ENCODE peak calls at places on chromosomes 16 and 17, in nine cellular contexts. One of them, this sample, is unnamed.

GRCh38 chr16:50296807-50297206 is 30.5 kb downstream of the ADCY7 start:
- DNase-seq in heart left ventricle: peak; percentile 17
- DNase-seq in HepG2: no peak
- DNase-seq in effector memory CD4-positive, alpha-beta T cell: no peak
- DNase-seq in GM23248: no peak
- DNase-seq in lung: no peak
- DNase-seq in osteoblast: peak; percentile 55
- DNase-seq in vagina: no peak
- DNase-seq in CD8-positive, alpha-beta memory T cell: no peak
- DNase-seq in this sample: no peak

GRCh38 chr17:9935408-9935807 is 30.3 kb upstream of the RCVRN start:
- DNase-seq in heart left ventricle: no peak
- DNase-seq in HepG2: no peak
- DNase-seq in effector memory CD4-positive, alpha-beta T cell: no peak
- DNase-seq in GM23248: peak; percentile 45
- DNase-seq in lung: no peak
- DNase-seq in osteoblast: peak; percentile 6
- DNase-seq in vagina: no peak
- DNase-seq in CD8-positive, alpha-beta memory T cell: no peak
- DNase-seq in this sample: no peak

GRCh38 chr16:22321340-22322001 is 24.3 kb downstream of the POLR3E start:
- DNase-seq in heart left ventricle: peak; percentile 68
- DNase-seq in HepG2: peak; percentile 59
- DNase-seq in effector memory CD4-positive, alpha-beta T cell: peak; percentile 66
- DNase-seq in GM23248: peak; percentile 81
- DNase-seq in lung: peak; percentile 49
- DNase-seq in osteoblast: peak; percentile 96
- DNase-seq in vagina: peak; percentile 81
- DNase-seq in CD8-positive, alpha-beta memory T cell: peak; percentile 58
- DNase-seq in this sample: peak; percentile 81

GRCh38 chr17:6559753-6560215 is 3.4 kb upstream of the PITPNM3 start:
- DNase-seq in heart left ventricle: peak; percentile 19
- DNase-seq in HepG2: no peak
- DNase-seq in effector memory CD4-positive, alpha-beta T cell: no peak
- DNase-seq in GM23248: no peak
- DNase-seq in lung: no peak
- DNase-seq in osteoblast: no peak
- DNase-seq in vagina: no peak
- DNase-seq in CD8-positive, alpha-beta memory T cell: no peak
- DNase-seq in this sample: no peak

GRCh38 chr17:58148609-58149008 is 425 bp downstream of the OR4D1 start:
- DNase-seq in heart left ventricle: no peak
- DNase-seq in HepG2: no peak
- DNase-seq in effector memory CD4-positive, alpha-beta T cell: no peak
- DNase-seq in GM23248: no peak
- DNase-seq in lung: no peak
- DNase-seq in osteoblast: no peak
- DNase-seq in vagina: no peak
- DNase-seq in CD8-positive, alpha-beta memory T cell: no peak
- DNase-seq in this sample: no peak

GRCh38 chr17:57574040-57574513 is 171.0 kb downstream of the CCDC182 start:
- DNase-seq in heart left ventricle: peak; percentile 72
- DNase-seq in HepG2: no peak
- DNase-seq in effector memory CD4-positive, alpha-beta T cell: no peak
- DNase-seq in GM23248: peak; percentile 73
- DNase-seq in lung: no peak
- DNase-seq in osteoblast: peak; percentile 62
- DNase-seq in vagina: no peak
- DNase-seq in CD8-positive, alpha-beta memory T cell: no peak
- DNase-seq in this sample: no peak

GRCh38 chr16:17529982-17530760 is 59.4 kb upstream of the XYLT1 start:
- DNase-seq in heart left ventricle: no peak
- DNase-seq in HepG2: no peak
- DNase-seq in effector memory CD4-positive, alpha-beta T cell: no peak
- DNase-seq in GM23248: no peak
- DNase-seq in lung: no peak
- DNase-seq in osteoblast: no peak
- DNase-seq in vagina: no peak
- DNase-seq in CD8-positive, alpha-beta memory T cell: peak; percentile 1
- DNase-seq in this sample: no peak

GRCh38 chr17:58200024-58200633 is 7.6 kb downstream of the EPX start:
- DNase-seq in heart left ventricle: peak; percentile 54
- DNase-seq in HepG2: peak; percentile 52
- DNase-seq in effector memory CD4-positive, alpha-beta T cell: peak; percentile 23
- DNase-seq in GM23248: peak; percentile 64
- DNase-seq in lung: peak; percentile 64
- DNase-seq in osteoblast: peak; percentile 95
- DNase-seq in vagina: no peak
- DNase-seq in CD8-positive, alpha-beta memory T cell: peak; percentile 28
- DNase-seq in this sample: peak; percentile 78

GRCh38 chr17:38709104-38709820 is 4.2 kb downstream of the MLLT6 start:
- DNase-seq in heart left ventricle: no peak
- DNase-seq in HepG2: no peak
- DNase-seq in effector memory CD4-positive, alpha-beta T cell: no peak
- DNase-seq in GM23248: no peak
- DNase-seq in lung: no peak
- DNase-seq in osteoblast: peak; percentile 66
- DNase-seq in vagina: no peak
- DNase-seq in CD8-positive, alpha-beta memory T cell: no peak
- DNase-seq in this sample: no peak

GRCh38 chr16:9102379-9102778 is 10.9 kb downstream of the HAPSTR1 start:
- DNase-seq in heart left ventricle: no peak
- DNase-seq in HepG2: no peak
- DNase-seq in effector memory CD4-positive, alpha-beta T cell: no peak
- DNase-seq in GM23248: peak; percentile 94
- DNase-seq in lung: peak; percentile 26
- DNase-seq in osteoblast: peak; percentile 35
- DNase-seq in vagina: no peak
- DNase-seq in CD8-positive, alpha-beta memory T cell: no peak
- DNase-seq in this sample: no peak

GRCh38 chr17:80071116-80071980 is 30.0 kb upstream of the GAA start:
- DNase-seq in heart left ventricle: peak; percentile 62
- DNase-seq in HepG2: peak; percentile 43
- DNase-seq in effector memory CD4-positive, alpha-beta T cell: no peak
- DNase-seq in GM23248: peak; percentile 56
- DNase-seq in lung: peak; percentile 48
- DNase-seq in osteoblast: peak; percentile 92
- DNase-seq in vagina: no peak
- DNase-seq in CD8-positive, alpha-beta memory T cell: no peak
- DNase-seq in this sample: no peak

GRCh38 chr16:84362410-84362809 is 5.9 kb upstream of the ATP2C2 start:
- DNase-seq in heart left ventricle: no peak
- DNase-seq in HepG2: no peak
- DNase-seq in effector memory CD4-positive, alpha-beta T cell: no peak
- DNase-seq in GM23248: no peak
- DNase-seq in lung: no peak
- DNase-seq in osteoblast: peak; percentile 36
- DNase-seq in vagina: no peak
- DNase-seq in CD8-positive, alpha-beta memory T cell: no peak
- DNase-seq in this sample: no peak

GRCh38 chr17:61393550-61393903 is 6.1 kb upstream of the TBX2 start:
- DNase-seq in heart left ventricle: no peak
- DNase-seq in HepG2: no peak
- DNase-seq in effector memory CD4-positive, alpha-beta T cell: no peak
- DNase-seq in GM23248: peak; percentile 38
- DNase-seq in lung: no peak
- DNase-seq in osteoblast: no peak
- DNase-seq in vagina: no peak
- DNase-seq in CD8-positive, alpha-beta memory T cell: no peak
- DNase-seq in this sample: no peak

GRCh38 chr16:6335072-6335471 is 997.6 kb upstream of the RBFOX1 start:
- DNase-seq in heart left ventricle: no peak
- DNase-seq in HepG2: no peak
- DNase-seq in effector memory CD4-positive, alpha-beta T cell: no peak
- DNase-seq in GM23248: peak; percentile 3
- DNase-seq in lung: no peak
- DNase-seq in osteoblast: no peak
- DNase-seq in vagina: no peak
- DNase-seq in CD8-positive, alpha-beta memory T cell: no peak
- DNase-seq in this sample: peak; percentile 49

GRCh38 chr17:57338257-57338919 is 82.1 kb downstream of the MSI2 start:
- DNase-seq in heart left ventricle: no peak
- DNase-seq in HepG2: no peak
- DNase-seq in effector memory CD4-positive, alpha-beta T cell: no peak
- DNase-seq in GM23248: no peak
- DNase-seq in lung: no peak
- DNase-seq in osteoblast: no peak
- DNase-seq in vagina: no peak
- DNase-seq in CD8-positive, alpha-beta memory T cell: no peak
- DNase-seq in this sample: no peak

GRCh38 chr17:57989011-57989345 is 924 bp upstream of the VEZF1 start:
- DNase-seq in heart left ventricle: peak; percentile 59
- DNase-seq in HepG2: peak; percentile 78
- DNase-seq in effector memory CD4-positive, alpha-beta T cell: no peak
- DNase-seq in GM23248: peak; percentile 56
- DNase-seq in lung: no peak
- DNase-seq in osteoblast: peak; percentile 81
- DNase-seq in vagina: no peak
- DNase-seq in CD8-positive, alpha-beta memory T cell: no peak
- DNase-seq in this sample: no peak

GRCh38 chr17:29158096-29158495 is 22.1 kb downstream of the MYO18A start:
- DNase-seq in heart left ventricle: no peak
- DNase-seq in HepG2: no peak
- DNase-seq in effector memory CD4-positive, alpha-beta T cell: no peak
- DNase-seq in GM23248: no peak
- DNase-seq in lung: no peak
- DNase-seq in osteoblast: peak; percentile 77
- DNase-seq in vagina: no peak
- DNase-seq in CD8-positive, alpha-beta memory T cell: no peak
- DNase-seq in this sample: no peak
- H3K4me1 ChIP-seq in heart left ventricle: peaks cover 16% of the 10 kb centered on the region
- H3K4me1 ChIP-seq in HepG2: peaks cover 99% of the 10 kb centered on the region
- H3K4me1 ChIP-seq in effector memory CD4-positive, alpha-beta T cell: peaks cover 24% of the 10 kb centered on the region
- H3K4me1 ChIP-seq in GM23248: peaks cover 36% of the 10 kb centered on the region
- H3K4me1 ChIP-seq in lung: peaks cover 7% of the 10 kb centered on the region
- H3K4me1 ChIP-seq in osteoblast: peaks cover 64% of the 10 kb centered on the region
- H3K4me1 ChIP-seq in vagina: peaks cover 69% of the 10 kb centered on the region
- H3K4me1 ChIP-seq in CD8-positive, alpha-beta memory T cell: peaks cover 32% of the 10 kb centered on the region
- H3K4me1 ChIP-seq in this sample: peaks cover 42% of the 10 kb centered on the region

GRCh38 chr16:67537270-67537635 is 8.6 kb downstream of the RIPOR1 start:
- DNase-seq in heart left ventricle: peak; percentile 83
- DNase-seq in HepG2: no peak
- DNase-seq in effector memory CD4-positive, alpha-beta T cell: peak; percentile 51
- DNase-seq in GM23248: peak; percentile 84
- DNase-seq in lung: peak; percentile 64
- DNase-seq in osteoblast: peak; percentile 99
- DNase-seq in vagina: no peak
- DNase-seq in CD8-positive, alpha-beta memory T cell: peak; percentile 54
- DNase-seq in this sample: no peak
- H3K4me1 ChIP-seq in heart left ventricle: peaks cover 5% of the 10 kb centered on the region
- H3K4me1 ChIP-seq in HepG2: peaks cover 25% of the 10 kb centered on the region
- H3K4me1 ChIP-seq in effector memory CD4-positive, alpha-beta T cell: peaks cover 16% of the 10 kb centered on the region
- H3K4me1 ChIP-seq in GM23248: peaks cover 7% of the 10 kb centered on the region
- H3K4me1 ChIP-seq in lung: peaks cover 4% of the 10 kb centered on the region
- H3K4me1 ChIP-seq in osteoblast: peaks cover 15% of the 10 kb centered on the region
- H3K4me1 ChIP-seq in vagina: peaks cover 49% of the 10 kb centered on the region
- H3K4me1 ChIP-seq in CD8-positive, alpha-beta memory T cell: peaks cover 24% of the 10 kb centered on the region
- H3K4me1 ChIP-seq in this sample: peaks cover 14% of the 10 kb centered on the region

GRCh38 chr17:47219621-47220475 is 10.7 kb downstream of the MYL4 start:
- DNase-seq in heart left ventricle: no peak
- DNase-seq in HepG2: no peak
- DNase-seq in effector memory CD4-positive, alpha-beta T cell: no peak
- DNase-seq in GM23248: no peak
- DNase-seq in lung: no peak
- DNase-seq in osteoblast: no peak
- DNase-seq in vagina: no peak
- DNase-seq in CD8-positive, alpha-beta memory T cell: no peak
- DNase-seq in this sample: no peak
- H3K4me1 ChIP-seq in heart left ventricle: no peaks in the 10 kb centered on the region
- H3K4me1 ChIP-seq in HepG2: peaks cover 12% of the 10 kb centered on the region
- H3K4me1 ChIP-seq in effector memory CD4-positive, alpha-beta T cell: peaks cover 7% of the 10 kb centered on the region
- H3K4me1 ChIP-seq in GM23248: peaks cover 3% of the 10 kb centered on the region
- H3K4me1 ChIP-seq in lung: peaks cover 2% of the 10 kb centered on the region
- H3K4me1 ChIP-seq in osteoblast: peaks cover 5% of the 10 kb centered on the region
- H3K4me1 ChIP-seq in vagina: peaks cover 14% of the 10 kb centered on the region
- H3K4me1 ChIP-seq in CD8-positive, alpha-beta memory T cell: peaks cover 49% of the 10 kb centered on the region
- H3K4me1 ChIP-seq in this sample: peaks cover 2% of the 10 kb centered on the region

GRCh38 chr16:88764913-88765349 is 20.1 kb downstream of the PIEZO1 start:
- DNase-seq in heart left ventricle: no peak
- DNase-seq in HepG2: no peak
- DNase-seq in effector memory CD4-positive, alpha-beta T cell: no peak
- DNase-seq in GM23248: peak; percentile 36
- DNase-seq in lung: peak; percentile 83
- DNase-seq in osteoblast: peak; percentile 98
- DNase-seq in vagina: no peak
- DNase-seq in CD8-positive, alpha-beta memory T cell: no peak
- DNase-seq in this sample: no peak
- H3K4me1 ChIP-seq in heart left ventricle: no peaks in the 10 kb centered on the region
- H3K4me1 ChIP-seq in HepG2: peaks cover 64% of the 10 kb centered on the region
- H3K4me1 ChIP-seq in effector memory CD4-positive, alpha-beta T cell: peaks cover 57% of the 10 kb centered on the region
- H3K4me1 ChIP-seq in GM23248: peaks cover 10% of the 10 kb centered on the region
- H3K4me1 ChIP-seq in lung: peaks cover 7% of the 10 kb centered on the region
- H3K4me1 ChIP-seq in osteoblast: peaks cover 32% of the 10 kb centered on the region
- H3K4me1 ChIP-seq in vagina: peaks cover 91% of the 10 kb centered on the region
- H3K4me1 ChIP-seq in CD8-positive, alpha-beta memory T cell: peaks cover 27% of the 10 kb centered on the region
- H3K4me1 ChIP-seq in this sample: peaks cover 24% of the 10 kb centered on the region

This sample was measured in A673.